ENCODE peak calls at places on chromosomes 16 and 17, in six cellular contexts. One of them, this sample, is unnamed.

GRCh38 chr17:19645608-19646250 is 2.8 kb upstream of the ALDH3A2 start:
- DNase-seq in tibial artery: peak
- DNase-seq in fibroblast of the aortic adventitia: peak
- DNase-seq in ovary: no peak
- DNase-seq in heart left ventricle: no peak
- DNase-seq in cardiac fibroblast: no peak
- DNase-seq in this sample: no peak

GRCh38 chr17:65305116-65305515 is 167.9 kb downstream of the RGS9 start:
- DNase-seq in ovary: no peak
- DNase-seq in cardiac fibroblast: no peak
- DNase-seq in tibial artery: no peak
- DNase-seq in fibroblast of the aortic adventitia: no peak
- DNase-seq in heart left ventricle: no peak
- DNase-seq in this sample: no peak

GRCh38 chr17:65684631-65685030 is 123.2 kb upstream of the AXIN2 start:
- DNase-seq in tibial artery: no peak
- DNase-seq in fibroblast of the aortic adventitia: no peak
- DNase-seq in ovary: no peak
- DNase-seq in cardiac fibroblast: peak
- DNase-seq in heart left ventricle: no peak
- DNase-seq in this sample: peak

GRCh38 chr16:31460582-31461002 is 1.3 kb downstream of the ARMC5 start:
- DNase-seq in fibroblast of the aortic adventitia: peak
- DNase-seq in heart left ventricle: no peak
- DNase-seq in cardiac fibroblast: peak
- DNase-seq in ovary: no peak
- DNase-seq in tibial artery: no peak
- DNase-seq in this sample: peak

GRCh38 chr17:72361892-72362291 is 241.1 kb downstream of the SOX9 start:
- DNase-seq in tibial artery: no peak
- DNase-seq in ovary: no peak
- DNase-seq in cardiac fibroblast: no peak
- DNase-seq in fibroblast of the aortic adventitia: no peak
- DNase-seq in heart left ventricle: no peak
- DNase-seq in this sample: peak

GRCh38 chr17:81419886-81420768 is 24.9 kb downstream of the BAHCC1 start:
- DNase-seq in tibial artery: no peak
- DNase-seq in fibroblast of the aortic adventitia: no peak
- DNase-seq in heart left ventricle: no peak
- DNase-seq in cardiac fibroblast: peak
- DNase-seq in ovary: peak
- DNase-seq in this sample: no peak

GRCh38 chr17:10516638-10517037 is 1.7 kb downstream of the MYH1 start:
- DNase-seq in ovary: no peak
- DNase-seq in tibial artery: no peak
- DNase-seq in cardiac fibroblast: no peak
- DNase-seq in fibroblast of the aortic adventitia: no peak
- DNase-seq in heart left ventricle: no peak
- DNase-seq in this sample: no peak

GRCh38 chr16:88430524-88431446 is 22.3 kb upstream of the ZFPM1 start:
- DNase-seq in tibial artery: no peak
- DNase-seq in heart left ventricle: peak
- DNase-seq in cardiac fibroblast: no peak
- DNase-seq in ovary: no peak
- DNase-seq in fibroblast of the aortic adventitia: no peak
- DNase-seq in this sample: no peak

GRCh38 chr17:56727876-56728617 is 105.7 kb downstream of the C17orf67 start:
- DNase-seq in cardiac fibroblast: no peak
- DNase-seq in fibroblast of the aortic adventitia: no peak
- DNase-seq in heart left ventricle: no peak
- DNase-seq in ovary: no peak
- DNase-seq in tibial artery: no peak
- DNase-seq in this sample: peak
- H3K4me3 ChIP-seq in cardiac fibroblast: no peak
- H3K4me3 ChIP-seq in fibroblast of the aortic adventitia: no peak
- H3K4me3 ChIP-seq in heart left ventricle: no peak
- H3K4me3 ChIP-seq in ovary: no peak
- H3K4me3 ChIP-seq in tibial artery: no peak
- H3K4me3 ChIP-seq in this sample: no peak

GRCh38 chr16:13919683-13920509 is at the start of gene ERCC4:
- DNase-seq in fibroblast of the aortic adventitia: peak
- DNase-seq in heart left ventricle: peak
- DNase-seq in tibial artery: peak
- DNase-seq in ovary: peak
- DNase-seq in cardiac fibroblast: peak
- DNase-seq in this sample: peak

GRCh38 chr16:13921328-13921727 is 1.4 kb downstream of the ERCC4 start:
- DNase-seq in fibroblast of the aortic adventitia: no peak
- DNase-seq in cardiac fibroblast: no peak
- DNase-seq in tibial artery: no peak
- DNase-seq in ovary: no peak
- DNase-seq in heart left ventricle: no peak
- DNase-seq in this sample: no peak

GRCh38 chr16:13915033-13915635 is 4.8 kb upstream of the ERCC4 start:
- DNase-seq in tibial artery: no peak
- DNase-seq in heart left ventricle: no peak
- DNase-seq in ovary: no peak
- DNase-seq in cardiac fibroblast: no peak
- DNase-seq in fibroblast of the aortic adventitia: no peak
- DNase-seq in this sample: no peak

GRCh38 chr16:13920510-13920818 is 510 bp downstream of the ERCC4 start:
- DNase-seq in heart left ventricle: no peak
- DNase-seq in fibroblast of the aortic adventitia: no peak
- DNase-seq in ovary: no peak
- DNase-seq in cardiac fibroblast: no peak
- DNase-seq in tibial artery: no peak
- DNase-seq in this sample: no peak

DNA sequence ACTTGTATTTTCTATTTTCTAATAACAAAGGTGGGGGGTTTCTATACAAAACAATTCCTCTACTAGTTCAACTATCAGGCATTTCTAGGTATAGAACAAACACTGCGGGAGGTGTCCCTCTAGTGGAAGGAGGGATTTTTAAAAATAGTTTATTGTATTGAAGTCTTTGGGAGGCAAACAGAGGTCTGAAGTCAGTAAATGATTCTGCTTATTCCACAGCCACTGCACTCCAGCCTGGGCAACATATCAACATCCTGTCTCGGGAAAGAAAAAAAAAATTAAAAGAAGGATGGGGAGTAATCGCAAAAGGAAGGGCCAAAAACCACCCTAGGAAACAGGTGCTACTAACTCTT is 648 bp upstream of the ERCC4 start:
- DNase-seq in fibroblast of the aortic adventitia: peak
- DNase-seq in cardiac fibroblast: peak
- DNase-seq in heart left ventricle: no peak
- DNase-seq in ovary: peak
- DNase-seq in tibial artery: no peak
- DNase-seq in this sample: peak
- TF ChIP-seq CTCF in fibroblast of the aortic adventitia: peak
- TF ChIP-seq CTCF in cardiac fibroblast: peak
- TF ChIP-seq CTCF in heart left ventricle: no peak
- TF ChIP-seq CTCF in ovary: no peak
- TF ChIP-seq CTCF in tibial artery: no peak
- TF ChIP-seq CTCF in this sample: no peak

DNA sequence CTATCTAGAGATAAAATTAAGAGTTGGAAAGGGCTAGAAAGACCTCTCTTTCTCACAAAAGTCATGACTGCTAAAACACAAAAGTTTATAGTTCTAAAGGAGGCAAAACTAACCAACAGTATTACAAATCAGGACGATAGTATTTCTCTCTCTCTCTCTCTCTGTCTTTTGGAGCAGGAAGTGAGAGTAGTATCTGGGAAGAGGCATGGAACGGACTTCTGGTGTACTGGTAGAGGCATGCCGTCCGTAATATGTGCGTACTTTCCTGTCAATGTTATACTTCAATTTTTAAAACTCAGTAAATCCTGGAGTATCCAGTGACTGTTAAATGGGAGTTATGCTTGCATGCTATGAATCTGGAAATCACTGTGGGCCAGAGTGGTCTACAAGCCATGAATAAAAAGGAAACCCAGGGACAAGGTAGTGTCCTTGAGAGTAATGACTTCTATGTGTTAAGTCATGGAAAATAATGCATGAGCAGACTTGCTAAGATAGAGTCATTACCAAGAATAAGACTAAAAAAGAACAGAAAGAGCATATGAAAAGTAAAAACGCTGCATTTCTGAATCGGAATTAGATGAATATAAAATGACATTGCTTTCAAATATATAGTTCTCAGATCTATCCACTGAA is 49.8 kb upstream of the ANKFY1 start:
- DNase-seq in cardiac fibroblast: peak
- DNase-seq in heart left ventricle: no peak
- DNase-seq in tibial artery: no peak
- DNase-seq in ovary: no peak
- DNase-seq in fibroblast of the aortic adventitia: no peak
- DNase-seq in this sample: no peak
- H3K4me3 ChIP-seq in cardiac fibroblast: no peak
- H3K4me3 ChIP-seq in heart left ventricle: peak
- H3K4me3 ChIP-seq in tibial artery: no peak
- H3K4me3 ChIP-seq in ovary: no peak
- H3K4me3 ChIP-seq in fibroblast of the aortic adventitia: peak
- H3K4me3 ChIP-seq in this sample: no peak

GRCh38 chr16:11698271-11698689 is 30.0 kb downstream of the SNN start:
- DNase-seq in heart left ventricle: no peak
- DNase-seq in tibial artery: no peak
- DNase-seq in ovary: no peak
- DNase-seq in fibroblast of the aortic adventitia: no peak
- DNase-seq in cardiac fibroblast: no peak
- DNase-seq in this sample: peak
- TF ChIP-seq CTCF in heart left ventricle: no peak
- TF ChIP-seq CTCF in tibial artery: no peak
- TF ChIP-seq CTCF in ovary: no peak
- TF ChIP-seq CTCF in fibroblast of the aortic adventitia: no peak
- TF ChIP-seq CTCF in cardiac fibroblast: peak
- TF ChIP-seq CTCF in this sample: peak

GRCh38 chr16:22284637-22285515 is 12.3 kb upstream of the POLR3E start:
- DNase-seq in fibroblast of the aortic adventitia: peak
- DNase-seq in tibial artery: no peak
- DNase-seq in heart left ventricle: no peak
- DNase-seq in cardiac fibroblast: peak
- DNase-seq in ovary: no peak
- DNase-seq in this sample: no peak
- H3K4me3 ChIP-seq in fibroblast of the aortic adventitia: no peak
- H3K4me3 ChIP-seq in tibial artery: no peak
- H3K4me3 ChIP-seq in heart left ventricle: no peak
- H3K4me3 ChIP-seq in cardiac fibroblast: no peak
- H3K4me3 ChIP-seq in ovary: no peak
- H3K4me3 ChIP-seq in this sample: no peak

GRCh38 chr17:17398928-17399926 is 77.6 kb upstream of the MED9 start:
- DNase-seq in fibroblast of the aortic adventitia: peak
- DNase-seq in cardiac fibroblast: peak
- DNase-seq in ovary: no peak
- DNase-seq in heart left ventricle: peak
- DNase-seq in tibial artery: no peak
- DNase-seq in this sample: no peak

GRCh38 chr17:17402558-17402957 is 74.2 kb upstream of the MED9 start:
- DNase-seq in fibroblast of the aortic adventitia: no peak
- DNase-seq in heart left ventricle: no peak
- DNase-seq in cardiac fibroblast: no peak
- DNase-seq in tibial artery: no peak
- DNase-seq in ovary: no peak
- DNase-seq in this sample: peak

GRCh38 chr17:17400566-17401184 is 76.1 kb upstream of the MED9 start:
- DNase-seq in heart left ventricle: peak
- DNase-seq in fibroblast of the aortic adventitia: no peak
- DNase-seq in ovary: no peak
- DNase-seq in cardiac fibroblast: no peak
- DNase-seq in tibial artery: no peak
- DNase-seq in this sample: no peak

GRCh38 chr17:17400070-17400469 is 76.7 kb upstream of the MED9 start:
- DNase-seq in heart left ventricle: peak
- DNase-seq in fibroblast of the aortic adventitia: no peak
- DNase-seq in ovary: no peak
- DNase-seq in cardiac fibroblast: no peak
- DNase-seq in tibial artery: no peak
- DNase-seq in this sample: no peak

GRCh38 chr17:17401271-17401781 is 75.5 kb upstream of the MED9 start:
- DNase-seq in heart left ventricle: peak
- DNase-seq in fibroblast of the aortic adventitia: no peak
- DNase-seq in tibial artery: no peak
- DNase-seq in ovary: no peak
- DNase-seq in cardiac fibroblast: peak
- DNase-seq in this sample: peak
- TF ChIP-seq CTCF in heart left ventricle: no peak
- TF ChIP-seq CTCF in fibroblast of the aortic adventitia: no peak
- TF ChIP-seq CTCF in tibial artery: no peak
- TF ChIP-seq CTCF in ovary: no peak
- TF ChIP-seq CTCF in cardiac fibroblast: peak
- TF ChIP-seq CTCF in this sample: no peak

GRCh38 chr17:42568341-42569111 is 1.6 kb downstream of the MLX start:
- DNase-seq in cardiac fibroblast: no peak
- DNase-seq in heart left ventricle: peak
- DNase-seq in tibial artery: no peak
- DNase-seq in ovary: no peak
- DNase-seq in fibroblast of the aortic adventitia: no peak
- DNase-seq in this sample: no peak
- H3K4me3 ChIP-seq in cardiac fibroblast: no peak
- H3K4me3 ChIP-seq in heart left ventricle: peak
- H3K4me3 ChIP-seq in tibial artery: no peak
- H3K4me3 ChIP-seq in ovary: no peak
- H3K4me3 ChIP-seq in fibroblast of the aortic adventitia: peak
- H3K4me3 ChIP-seq in this sample: no peak

DNA sequence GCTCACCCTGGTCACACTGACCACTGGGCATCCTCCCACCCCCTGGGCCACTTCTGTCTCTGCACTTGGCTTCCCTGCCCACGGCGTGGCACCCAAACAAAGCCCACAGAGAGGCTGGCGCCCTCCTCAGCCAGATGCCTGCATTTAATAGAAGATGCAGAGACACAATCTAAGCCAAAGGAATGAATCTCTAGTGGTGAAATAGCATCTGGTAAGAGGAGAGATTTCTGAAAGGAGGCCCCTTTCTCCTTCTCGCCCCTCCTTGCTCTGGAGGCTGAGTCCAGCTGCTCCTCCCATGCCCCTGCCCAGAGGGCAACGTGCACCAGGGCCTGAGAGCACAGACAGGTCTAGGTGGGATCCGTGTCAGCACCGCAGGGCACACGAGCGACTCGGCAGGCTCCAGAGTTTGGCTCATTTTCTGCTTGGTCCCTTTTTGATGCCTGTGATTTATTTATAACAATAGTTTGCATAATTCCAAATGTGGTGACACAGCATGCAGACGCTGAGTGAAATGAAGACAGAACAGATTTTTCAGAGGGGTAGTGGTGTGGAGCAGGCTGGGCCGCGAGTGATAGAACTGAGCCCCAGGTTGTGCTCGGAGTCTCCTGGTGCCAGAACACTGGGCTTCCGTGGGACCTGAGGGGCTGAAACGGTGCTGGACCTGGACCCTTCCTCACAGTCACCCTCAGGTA is 95.6 kb downstream of the METRNL start:
- DNase-seq in tibial artery: no peak
- DNase-seq in fibroblast of the aortic adventitia: no peak
- DNase-seq in ovary: no peak
- DNase-seq in heart left ventricle: no peak
- DNase-seq in cardiac fibroblast: no peak
- DNase-seq in this sample: no peak
- TF ChIP-seq CTCF in tibial artery: no peak
- TF ChIP-seq CTCF in fibroblast of the aortic adventitia: peak
- TF ChIP-seq CTCF in ovary: no peak
- TF ChIP-seq CTCF in heart left ventricle: no peak
- TF ChIP-seq CTCF in cardiac fibroblast: no peak
- TF ChIP-seq CTCF in this sample: no peak

This sample was measured in epithelial cell of esophagus.